ENCODE peak calls at places on chromosome 6, in nine cellular contexts. One of them, this sample, is unnamed.

GRCh38 chr6:14784596-14785360 is 461.1 kb upstream of the JARID2 start:
- DNase-seq in endothelial cell: no peak
- DNase-seq in stomach: no peak
- DNase-seq in uterus: no peak
- DNase-seq in stimulated activated CD8-positive, alpha-beta memory T cell treated with anti-CD3 and anti-CD28 coated beads, Interleukin-12 subunit alpha, Interleukin-12 subunit beta, amount 100 ng/mL, for 4 hours: no peak
- DNase-seq in NCI-H774: peak
- DNase-seq in HCEC 1CT: no peak
- DNase-seq in fibroblast of mammary gland: no peak
- DNase-seq in H4: peak
- DNase-seq in this sample: no peak

GRCh38 chr6:137000825-137001224 is 43.9 kb downstream of the IL20RA start:
- DNase-seq in endothelial cell: no peak
- DNase-seq in stomach: no peak
- DNase-seq in fibroblast of mammary gland: peak
- DNase-seq in NCI-H774: no peak
- DNase-seq in uterus: no peak
- DNase-seq in H4: no peak
- DNase-seq in HCEC 1CT: no peak
- DNase-seq in stimulated activated CD8-positive, alpha-beta memory T cell treated with anti-CD3 and anti-CD28 coated beads, Interleukin-12 subunit alpha, Interleukin-12 subunit beta, amount 100 ng/mL, for 4 hours: no peak
- DNase-seq in this sample: no peak

GRCh38 chr6:168372871-168373270 is 53.3 kb upstream of the DACT2 start:
- DNase-seq in H4: no peak
- DNase-seq in NCI-H774: peak
- DNase-seq in fibroblast of mammary gland: no peak
- DNase-seq in endothelial cell: no peak
- DNase-seq in stomach: peak
- DNase-seq in uterus: no peak
- DNase-seq in stimulated activated CD8-positive, alpha-beta memory T cell treated with anti-CD3 and anti-CD28 coated beads, Interleukin-12 subunit alpha, Interleukin-12 subunit beta, amount 100 ng/mL, for 4 hours: no peak
- DNase-seq in HCEC 1CT: no peak
- DNase-seq in this sample: no peak

GRCh38 chr6:97591955-97592354 is 308.9 kb upstream of the MMS22L start:
- DNase-seq in stomach: no peak
- DNase-seq in HCEC 1CT: no peak
- DNase-seq in H4: no peak
- DNase-seq in stimulated activated CD8-positive, alpha-beta memory T cell treated with anti-CD3 and anti-CD28 coated beads, Interleukin-12 subunit alpha, Interleukin-12 subunit beta, amount 100 ng/mL, for 4 hours: no peak
- DNase-seq in endothelial cell: no peak
- DNase-seq in uterus: no peak
- DNase-seq in NCI-H774: no peak
- DNase-seq in fibroblast of mammary gland: no peak
- DNase-seq in this sample: no peak

GRCh38 chr6:34757687-34758274 is 476 bp downstream of the SNRPC start:
- DNase-seq in stimulated activated CD8-positive, alpha-beta memory T cell treated with anti-CD3 and anti-CD28 coated beads, Interleukin-12 subunit alpha, Interleukin-12 subunit beta, amount 100 ng/mL, for 4 hours: no peak
- DNase-seq in H4: no peak
- DNase-seq in HCEC 1CT: no peak
- DNase-seq in fibroblast of mammary gland: no peak
- DNase-seq in endothelial cell: no peak
- DNase-seq in stomach: no peak
- DNase-seq in NCI-H774: no peak
- DNase-seq in uterus: no peak
- DNase-seq in this sample: no peak

GRCh38 chr6:137427670-137428290 is 66.4 kb downstream of the OLIG3 start:
- DNase-seq in stomach: no peak
- DNase-seq in uterus: no peak
- DNase-seq in HCEC 1CT: no peak
- DNase-seq in H4: no peak
- DNase-seq in fibroblast of mammary gland: no peak
- DNase-seq in endothelial cell: no peak
- DNase-seq in stimulated activated CD8-positive, alpha-beta memory T cell treated with anti-CD3 and anti-CD28 coated beads, Interleukin-12 subunit alpha, Interleukin-12 subunit beta, amount 100 ng/mL, for 4 hours: no peak
- DNase-seq in NCI-H774: no peak
- DNase-seq in this sample: no peak

GRCh38 chr6:88566746-88567534 is 396.5 kb downstream of the RNGTT start:
- DNase-seq in HCEC 1CT: no peak
- DNase-seq in endothelial cell: no peak
- DNase-seq in uterus: no peak
- DNase-seq in stimulated activated CD8-positive, alpha-beta memory T cell treated with anti-CD3 and anti-CD28 coated beads, Interleukin-12 subunit alpha, Interleukin-12 subunit beta, amount 100 ng/mL, for 4 hours: no peak
- DNase-seq in stomach: no peak
- DNase-seq in NCI-H774: no peak
- DNase-seq in H4: no peak
- DNase-seq in fibroblast of mammary gland: no peak
- DNase-seq in this sample: no peak

GRCh38 chr6:118709859-118710350 is 58.5 kb upstream of the CEP85L start:
- DNase-seq in H4: peak
- DNase-seq in stimulated activated CD8-positive, alpha-beta memory T cell treated with anti-CD3 and anti-CD28 coated beads, Interleukin-12 subunit alpha, Interleukin-12 subunit beta, amount 100 ng/mL, for 4 hours: peak
- DNase-seq in endothelial cell: peak
- DNase-seq in HCEC 1CT: peak
- DNase-seq in NCI-H774: no peak
- DNase-seq in fibroblast of mammary gland: peak
- DNase-seq in uterus: no peak
- DNase-seq in stomach: peak
- DNase-seq in this sample: no peak

GRCh38 chr6:85389180-85389797 is 60.6 kb upstream of the NT5E start:
- DNase-seq in stomach: no peak
- DNase-seq in H4: no peak
- DNase-seq in endothelial cell: no peak
- DNase-seq in NCI-H774: no peak
- DNase-seq in uterus: no peak
- DNase-seq in fibroblast of mammary gland: no peak
- DNase-seq in stimulated activated CD8-positive, alpha-beta memory T cell treated with anti-CD3 and anti-CD28 coated beads, Interleukin-12 subunit alpha, Interleukin-12 subunit beta, amount 100 ng/mL, for 4 hours: no peak
- DNase-seq in HCEC 1CT: no peak
- DNase-seq in this sample: no peak

GRCh38 chr6:84967389-84967788 is 203.0 kb upstream of the TBX18 start:
- DNase-seq in stomach: no peak
- DNase-seq in stimulated activated CD8-positive, alpha-beta memory T cell treated with anti-CD3 and anti-CD28 coated beads, Interleukin-12 subunit alpha, Interleukin-12 subunit beta, amount 100 ng/mL, for 4 hours: no peak
- DNase-seq in endothelial cell: peak
- DNase-seq in H4: peak
- DNase-seq in HCEC 1CT: peak
- DNase-seq in fibroblast of mammary gland: peak
- DNase-seq in NCI-H774: no peak
- DNase-seq in uterus: no peak
- DNase-seq in this sample: peak

GRCh38 chr6:13927203-13927602 is 2.5 kb downstream of the RNF182 start:
- DNase-seq in endothelial cell: no peak
- DNase-seq in HCEC 1CT: no peak
- DNase-seq in NCI-H774: no peak
- DNase-seq in stimulated activated CD8-positive, alpha-beta memory T cell treated with anti-CD3 and anti-CD28 coated beads, Interleukin-12 subunit alpha, Interleukin-12 subunit beta, amount 100 ng/mL, for 4 hours: no peak
- DNase-seq in stomach: no peak
- DNase-seq in uterus: no peak
- DNase-seq in fibroblast of mammary gland: no peak
- DNase-seq in H4: no peak
- DNase-seq in this sample: no peak

GRCh38 chr6:36712816-36713215 is 15.2 kb downstream of the RAB44 start:
- DNase-seq in stimulated activated CD8-positive, alpha-beta memory T cell treated with anti-CD3 and anti-CD28 coated beads, Interleukin-12 subunit alpha, Interleukin-12 subunit beta, amount 100 ng/mL, for 4 hours: no peak
- DNase-seq in NCI-H774: no peak
- DNase-seq in uterus: no peak
- DNase-seq in H4: no peak
- DNase-seq in fibroblast of mammary gland: no peak
- DNase-seq in stomach: no peak
- DNase-seq in endothelial cell: no peak
- DNase-seq in HCEC 1CT: no peak
- DNase-seq in this sample: no peak

GRCh38 chr6:35602133-35602946 is 86.4 kb downstream of the FKBP5 start:
- DNase-seq in NCI-H774: peak
- DNase-seq in fibroblast of mammary gland: peak
- DNase-seq in stimulated activated CD8-positive, alpha-beta memory T cell treated with anti-CD3 and anti-CD28 coated beads, Interleukin-12 subunit alpha, Interleukin-12 subunit beta, amount 100 ng/mL, for 4 hours: no peak
- DNase-seq in uterus: no peak
- DNase-seq in stomach: no peak
- DNase-seq in HCEC 1CT: peak
- DNase-seq in H4: no peak
- DNase-seq in endothelial cell: no peak
- DNase-seq in this sample: no peak

GRCh38 chr6:90765895-90766294 is 179.0 kb upstream of the MAP3K7 start:
- DNase-seq in endothelial cell: no peak
- DNase-seq in HCEC 1CT: no peak
- DNase-seq in NCI-H774: peak
- DNase-seq in stimulated activated CD8-positive, alpha-beta memory T cell treated with anti-CD3 and anti-CD28 coated beads, Interleukin-12 subunit alpha, Interleukin-12 subunit beta, amount 100 ng/mL, for 4 hours: no peak
- DNase-seq in uterus: no peak
- DNase-seq in H4: no peak
- DNase-seq in stomach: no peak
- DNase-seq in fibroblast of mammary gland: no peak
- DNase-seq in this sample: no peak

GRCh38 chr6:119256392-119256791 is 93.2 kb downstream of the MAN1A1 start:
- DNase-seq in uterus: no peak
- DNase-seq in stimulated activated CD8-positive, alpha-beta memory T cell treated with anti-CD3 and anti-CD28 coated beads, Interleukin-12 subunit alpha, Interleukin-12 subunit beta, amount 100 ng/mL, for 4 hours: no peak
- DNase-seq in stomach: no peak
- DNase-seq in fibroblast of mammary gland: no peak
- DNase-seq in H4: no peak
- DNase-seq in HCEC 1CT: no peak
- DNase-seq in endothelial cell: no peak
- DNase-seq in NCI-H774: no peak
- DNase-seq in this sample: no peak

GRCh38 chr6:119077643-119078448 is 618 bp downstream of the FAM184A start:
- DNase-seq in stomach: peak
- DNase-seq in NCI-H774: peak
- DNase-seq in stimulated activated CD8-positive, alpha-beta memory T cell treated with anti-CD3 and anti-CD28 coated beads, Interleukin-12 subunit alpha, Interleukin-12 subunit beta, amount 100 ng/mL, for 4 hours: peak
- DNase-seq in uterus: peak
- DNase-seq in endothelial cell: peak
- DNase-seq in fibroblast of mammary gland: peak
- DNase-seq in H4: no peak
- DNase-seq in HCEC 1CT: no peak
- DNase-seq in this sample: no peak

GRCh38 chr6:27809067-27809938 is 102.9 kb downstream of the OR2B2 start:
- DNase-seq in endothelial cell: no peak
- DNase-seq in HCEC 1CT: no peak
- DNase-seq in H4: no peak
- DNase-seq in uterus: no peak
- DNase-seq in fibroblast of mammary gland: no peak
- DNase-seq in NCI-H774: no peak
- DNase-seq in stimulated activated CD8-positive, alpha-beta memory T cell treated with anti-CD3 and anti-CD28 coated beads, Interleukin-12 subunit alpha, Interleukin-12 subunit beta, amount 100 ng/mL, for 4 hours: no peak
- DNase-seq in stomach: no peak
- DNase-seq in this sample: no peak

GRCh38 chr6:110404602-110405001 is 10.8 kb downstream of the DDO start:
- DNase-seq in endothelial cell: no peak
- DNase-seq in stomach: no peak
- DNase-seq in HCEC 1CT: no peak
- DNase-seq in H4: no peak
- DNase-seq in uterus: no peak
- DNase-seq in NCI-H774: no peak
- DNase-seq in stimulated activated CD8-positive, alpha-beta memory T cell treated with anti-CD3 and anti-CD28 coated beads, Interleukin-12 subunit alpha, Interleukin-12 subunit beta, amount 100 ng/mL, for 4 hours: no peak
- DNase-seq in fibroblast of mammary gland: no peak
- DNase-seq in this sample: no peak

GRCh38 chr6:47663462-47664216 is 34.7 kb upstream of the ADGRF4 start:
- DNase-seq in NCI-H774: peak
- DNase-seq in H4: no peak
- DNase-seq in uterus: no peak
- DNase-seq in stomach: no peak
- DNase-seq in stimulated activated CD8-positive, alpha-beta memory T cell treated with anti-CD3 and anti-CD28 coated beads, Interleukin-12 subunit alpha, Interleukin-12 subunit beta, amount 100 ng/mL, for 4 hours: no peak
- DNase-seq in fibroblast of mammary gland: no peak
- DNase-seq in HCEC 1CT: no peak
- DNase-seq in endothelial cell: no peak
- DNase-seq in this sample: no peak

GRCh38 chr6:20931093-20931492 is 396.8 kb downstream of the CDKAL1 start:
- DNase-seq in NCI-H774: no peak
- DNase-seq in uterus: no peak
- DNase-seq in fibroblast of mammary gland: no peak
- DNase-seq in HCEC 1CT: no peak
- DNase-seq in stimulated activated CD8-positive, alpha-beta memory T cell treated with anti-CD3 and anti-CD28 coated beads, Interleukin-12 subunit alpha, Interleukin-12 subunit beta, amount 100 ng/mL, for 4 hours: no peak
- DNase-seq in endothelial cell: no peak
- DNase-seq in H4: no peak
- DNase-seq in stomach: no peak
- DNase-seq in this sample: no peak

GRCh38 chr6:129713806-129714338 is 3.9 kb upstream of the ARHGAP18 start:
- DNase-seq in H4: no peak
- DNase-seq in fibroblast of mammary gland: no peak
- DNase-seq in uterus: no peak
- DNase-seq in HCEC 1CT: no peak
- DNase-seq in endothelial cell: no peak
- DNase-seq in stomach: no peak
- DNase-seq in stimulated activated CD8-positive, alpha-beta memory T cell treated with anti-CD3 and anti-CD28 coated beads, Interleukin-12 subunit alpha, Interleukin-12 subunit beta, amount 100 ng/mL, for 4 hours: no peak
- DNase-seq in NCI-H774: no peak
- DNase-seq in this sample: no peak

GRCh38 chr6:107064579-107065065 is 36.6 kb downstream of the MTRES1 start:
- DNase-seq in H4: peak
- DNase-seq in HCEC 1CT: peak
- DNase-seq in uterus: no peak
- DNase-seq in fibroblast of mammary gland: peak
- DNase-seq in stomach: peak
- DNase-seq in NCI-H774: no peak
- DNase-seq in endothelial cell: no peak
- DNase-seq in stimulated activated CD8-positive, alpha-beta memory T cell treated with anti-CD3 and anti-CD28 coated beads, Interleukin-12 subunit alpha, Interleukin-12 subunit beta, amount 100 ng/mL, for 4 hours: no peak
- DNase-seq in this sample: no peak

GRCh38 chr6:165574220-165574619 is 88.8 kb downstream of the PDE10A start:
- DNase-seq in fibroblast of mammary gland: no peak
- DNase-seq in uterus: no peak
- DNase-seq in endothelial cell: no peak
- DNase-seq in H4: no peak
- DNase-seq in HCEC 1CT: no peak
- DNase-seq in stomach: no peak
- DNase-seq in stimulated activated CD8-positive, alpha-beta memory T cell treated with anti-CD3 and anti-CD28 coated beads, Interleukin-12 subunit alpha, Interleukin-12 subunit beta, amount 100 ng/mL, for 4 hours: no peak
- DNase-seq in NCI-H774: no peak
- DNase-seq in this sample: no peak

GRCh38 chr6:13432526-13433218 is 54.7 kb downstream of the GFOD1 start:
- DNase-seq in H4: no peak
- DNase-seq in stomach: no peak
- DNase-seq in HCEC 1CT: peak
- DNase-seq in endothelial cell: no peak
- DNase-seq in stimulated activated CD8-positive, alpha-beta memory T cell treated with anti-CD3 and anti-CD28 coated beads, Interleukin-12 subunit alpha, Interleukin-12 subunit beta, amount 100 ng/mL, for 4 hours: no peak
- DNase-seq in NCI-H774: no peak
- DNase-seq in uterus: no peak
- DNase-seq in fibroblast of mammary gland: peak
- DNase-seq in this sample: no peak

GRCh38 chr6:39058471-39059147 is 10.0 kb downstream of the GLP1R start:
- DNase-seq in endothelial cell: no peak
- DNase-seq in NCI-H774: no peak
- DNase-seq in stomach: no peak
- DNase-seq in H4: no peak
- DNase-seq in HCEC 1CT: no peak
- DNase-seq in uterus: no peak
- DNase-seq in fibroblast of mammary gland: no peak
- DNase-seq in stimulated activated CD8-positive, alpha-beta memory T cell treated with anti-CD3 and anti-CD28 coated beads, Interleukin-12 subunit alpha, Interleukin-12 subunit beta, amount 100 ng/mL, for 4 hours: no peak
- DNase-seq in this sample: no peak

GRCh38 chr6:134768936-134769335 is 181.0 kb downstream of the ALDH8A1 start:
- DNase-seq in stomach: no peak
- DNase-seq in H4: no peak
- DNase-seq in fibroblast of mammary gland: no peak
- DNase-seq in endothelial cell: no peak
- DNase-seq in HCEC 1CT: no peak
- DNase-seq in uterus: no peak
- DNase-seq in NCI-H774: no peak
- DNase-seq in stimulated activated CD8-positive, alpha-beta memory T cell treated with anti-CD3 and anti-CD28 coated beads, Interleukin-12 subunit alpha, Interleukin-12 subunit beta, amount 100 ng/mL, for 4 hours: no peak
- DNase-seq in this sample: no peak

GRCh38 chr6:110703906-110704594 is 111.2 kb downstream of the CDK19 start:
- DNase-seq in HCEC 1CT: peak
- DNase-seq in endothelial cell: no peak
- DNase-seq in fibroblast of mammary gland: peak
- DNase-seq in stomach: no peak
- DNase-seq in uterus: no peak
- DNase-seq in NCI-H774: no peak
- DNase-seq in stimulated activated CD8-positive, alpha-beta memory T cell treated with anti-CD3 and anti-CD28 coated beads, Interleukin-12 subunit alpha, Interleukin-12 subunit beta, amount 100 ng/mL, for 4 hours: no peak
- DNase-seq in H4: no peak
- DNase-seq in this sample: no peak

GRCh38 chr6:19804362-19805145 is 32.6 kb upstream of the ID4 start:
- DNase-seq in NCI-H774: peak
- DNase-seq in stomach: peak
- DNase-seq in HCEC 1CT: peak
- DNase-seq in stimulated activated CD8-positive, alpha-beta memory T cell treated with anti-CD3 and anti-CD28 coated beads, Interleukin-12 subunit alpha, Interleukin-12 subunit beta, amount 100 ng/mL, for 4 hours: peak
- DNase-seq in H4: peak
- DNase-seq in uterus: peak
- DNase-seq in endothelial cell: peak
- DNase-seq in fibroblast of mammary gland: peak
- DNase-seq in this sample: no peak

GRCh38 chr6:22062807-22063408 is 233.9 kb downstream of the PRL start:
- DNase-seq in stomach: no peak
- DNase-seq in NCI-H774: no peak
- DNase-seq in fibroblast of mammary gland: no peak
- DNase-seq in uterus: no peak
- DNase-seq in H4: no peak
- DNase-seq in stimulated activated CD8-positive, alpha-beta memory T cell treated with anti-CD3 and anti-CD28 coated beads, Interleukin-12 subunit alpha, Interleukin-12 subunit beta, amount 100 ng/mL, for 4 hours: peak
- DNase-seq in endothelial cell: no peak
- DNase-seq in HCEC 1CT: no peak
- DNase-seq in this sample: no peak

GRCh38 chr6:166488701-166489100 is 97.8 kb downstream of the RAMACL start:
- DNase-seq in fibroblast of mammary gland: no peak
- DNase-seq in H4: no peak
- DNase-seq in stimulated activated CD8-positive, alpha-beta memory T cell treated with anti-CD3 and anti-CD28 coated beads, Interleukin-12 subunit alpha, Interleukin-12 subunit beta, amount 100 ng/mL, for 4 hours: no peak
- DNase-seq in uterus: no peak
- DNase-seq in HCEC 1CT: no peak
- DNase-seq in stomach: no peak
- DNase-seq in NCI-H774: no peak
- DNase-seq in endothelial cell: no peak
- DNase-seq in this sample: no peak

GRCh38 chr6:93787841-93788240 is 368.5 kb upstream of the EPHA7 start:
- DNase-seq in stomach: no peak
- DNase-seq in HCEC 1CT: peak
- DNase-seq in endothelial cell: no peak
- DNase-seq in fibroblast of mammary gland: peak
- DNase-seq in NCI-H774: no peak
- DNase-seq in uterus: no peak
- DNase-seq in stimulated activated CD8-positive, alpha-beta memory T cell treated with anti-CD3 and anti-CD28 coated beads, Interleukin-12 subunit alpha, Interleukin-12 subunit beta, amount 100 ng/mL, for 4 hours: no peak
- DNase-seq in H4: peak
- DNase-seq in this sample: no peak